ENCODE peak calls at places on chromosomes 11 and 22, in five cellular contexts. One of them, this sample, is unnamed.
A peak's percentile ranks its signal among the peaks of the same experiment; 100 is the strongest.

GRCh38 chr11:1967641-1968225 is 20.6 kb downstream of the MRPL23 start:
- DNase-seq in IMR-90: no peak
- DNase-seq in suprapubic skin: no peak
- DNase-seq in MM.1S: no peak
- DNase-seq in cardiac muscle cell: no peak
- DNase-seq in this sample: no peak

GRCh38 chr11:67240575-67241389 is 25.5 kb upstream of the GRK2 start:
- DNase-seq in cardiac muscle cell: peak; percentile 59
- DNase-seq in IMR-90: peak; percentile 75
- DNase-seq in MM.1S: peak; percentile 92
- DNase-seq in suprapubic skin: no peak
- DNase-seq in this sample: peak; percentile 68

GRCh38 chr22:26893711-26894110 is 236.3 kb downstream of the MIAT start:
- DNase-seq in suprapubic skin: no peak
- DNase-seq in cardiac muscle cell: no peak
- DNase-seq in IMR-90: no peak
- DNase-seq in MM.1S: no peak
- DNase-seq in this sample: no peak

GRCh38 chr22:21612858-21613257 is 17.0 kb downstream of the YDJC start:
- DNase-seq in IMR-90: no peak
- DNase-seq in suprapubic skin: no peak
- DNase-seq in MM.1S: no peak
- DNase-seq in cardiac muscle cell: no peak
- DNase-seq in this sample: no peak

GRCh38 chr11:33801821-33802413 is 27.6 kb upstream of the FBXO3 start:
- DNase-seq in IMR-90: no peak
- DNase-seq in suprapubic skin: no peak
- DNase-seq in MM.1S: no peak
- DNase-seq in cardiac muscle cell: no peak
- DNase-seq in this sample: no peak

GRCh38 chr11:11787305-11788066 is 54.3 kb upstream of the USP47 start:
- DNase-seq in suprapubic skin: no peak
- DNase-seq in IMR-90: peak; percentile 70
- DNase-seq in MM.1S: peak; percentile 72
- DNase-seq in cardiac muscle cell: peak; percentile 74
- DNase-seq in this sample: peak; percentile 78

GRCh38 chr11:134287561-134287960 is 11.4 kb downstream of the GLB1L3 start:
- DNase-seq in IMR-90: no peak
- DNase-seq in suprapubic skin: no peak
- DNase-seq in MM.1S: no peak
- DNase-seq in cardiac muscle cell: no peak
- DNase-seq in this sample: no peak

GRCh38 chr11:113176971-113177370 is 137.4 kb upstream of the TTC12 start:
- DNase-seq in MM.1S: no peak
- DNase-seq in suprapubic skin: no peak
- DNase-seq in cardiac muscle cell: no peak
- DNase-seq in IMR-90: no peak
- DNase-seq in this sample: no peak

GRCh38 chr11:118930152-118930712 is 4.5 kb upstream of the BCL9L start:
- DNase-seq in IMR-90: peak; percentile 63
- DNase-seq in suprapubic skin: peak; percentile 90
- DNase-seq in MM.1S: peak; percentile 95
- DNase-seq in cardiac muscle cell: peak; percentile 85
- DNase-seq in this sample: peak; percentile 76

GRCh38 chr11:69209936-69210659 is 54.4 kb downstream of the SMIM38 start:
- DNase-seq in IMR-90: no peak
- DNase-seq in cardiac muscle cell: no peak
- DNase-seq in MM.1S: no peak
- DNase-seq in suprapubic skin: peak; percentile 59
- DNase-seq in this sample: peak; percentile 23

GRCh38 chr22:44229331-44229730 is 48.6 kb downstream of the PARVG start:
- DNase-seq in MM.1S: no peak
- DNase-seq in IMR-90: no peak
- DNase-seq in suprapubic skin: no peak
- DNase-seq in cardiac muscle cell: no peak
- DNase-seq in this sample: no peak

GRCh38 chr11:129968611-129969419 is 33.8 kb downstream of the PRDM10 start:
- DNase-seq in cardiac muscle cell: no peak
- DNase-seq in MM.1S: no peak
- DNase-seq in IMR-90: no peak
- DNase-seq in suprapubic skin: no peak
- DNase-seq in this sample: no peak

GRCh38 chr22:20571531-20572007 is 64.2 kb downstream of the MED15 start:
- DNase-seq in MM.1S: peak; percentile 39
- DNase-seq in cardiac muscle cell: peak; percentile 62
- DNase-seq in suprapubic skin: no peak
- DNase-seq in IMR-90: no peak
- DNase-seq in this sample: no peak

GRCh38 chr11:12812849-12813248 is 138.6 kb downstream of the TEAD1 start:
- DNase-seq in MM.1S: no peak
- DNase-seq in suprapubic skin: no peak
- DNase-seq in cardiac muscle cell: peak; percentile 32
- DNase-seq in IMR-90: no peak
- DNase-seq in this sample: no peak

GRCh38 chr11:58596621-58597020 is 17.8 kb downstream of the ZFP91 start:
- DNase-seq in suprapubic skin: no peak
- DNase-seq in IMR-90: no peak
- DNase-seq in cardiac muscle cell: no peak
- DNase-seq in MM.1S: no peak
- DNase-seq in this sample: no peak

GRCh38 chr11:58597749-58598148 is 18.9 kb downstream of the ZFP91 start:
- DNase-seq in MM.1S: no peak
- DNase-seq in suprapubic skin: no peak
- DNase-seq in cardiac muscle cell: no peak
- DNase-seq in IMR-90: no peak
- DNase-seq in this sample: no peak

GRCh38 chr11:58594826-58595225 is 16.0 kb downstream of the ZFP91 start:
- DNase-seq in suprapubic skin: no peak
- DNase-seq in IMR-90: no peak
- DNase-seq in MM.1S: no peak
- DNase-seq in cardiac muscle cell: no peak
- DNase-seq in this sample: no peak

GRCh38 chr11:58600510-58600909 is 21.6 kb downstream of the ZFP91 start:
- DNase-seq in cardiac muscle cell: no peak
- DNase-seq in IMR-90: no peak
- DNase-seq in suprapubic skin: no peak
- DNase-seq in MM.1S: no peak
- DNase-seq in this sample: no peak
- TF ChIP-seq CTCF in cardiac muscle cell: no peak
- TF ChIP-seq CTCF in IMR-90: no peak
- TF ChIP-seq CTCF in suprapubic skin: no peak
- TF ChIP-seq CTCF in MM.1S: no peak
- TF ChIP-seq CTCF in this sample: no peak

GRCh38 chr22:39543095-39543494 is 10.5 kb upstream of the RPS19BP1 start:
- DNase-seq in suprapubic skin: no peak
- DNase-seq in IMR-90: peak; percentile 32
- DNase-seq in MM.1S: no peak
- DNase-seq in cardiac muscle cell: peak; percentile 68
- DNase-seq in this sample: no peak

GRCh38 chr22:39546889-39547586 is 14.5 kb upstream of the RPS19BP1 start:
- DNase-seq in cardiac muscle cell: no peak
- DNase-seq in IMR-90: peak; percentile 69
- DNase-seq in MM.1S: no peak
- DNase-seq in suprapubic skin: no peak
- DNase-seq in this sample: no peak

GRCh38 chr22:39547587-39547947 is 15.0 kb upstream of the RPS19BP1 start:
- DNase-seq in suprapubic skin: no peak
- DNase-seq in IMR-90: no peak
- DNase-seq in cardiac muscle cell: no peak
- DNase-seq in MM.1S: no peak
- DNase-seq in this sample: no peak

GRCh38 chr22:39545310-39546063 is 12.9 kb upstream of the RPS19BP1 start:
- DNase-seq in cardiac muscle cell: peak; percentile 86
- DNase-seq in suprapubic skin: no peak
- DNase-seq in IMR-90: no peak
- DNase-seq in MM.1S: no peak
- DNase-seq in this sample: no peak

DNA sequence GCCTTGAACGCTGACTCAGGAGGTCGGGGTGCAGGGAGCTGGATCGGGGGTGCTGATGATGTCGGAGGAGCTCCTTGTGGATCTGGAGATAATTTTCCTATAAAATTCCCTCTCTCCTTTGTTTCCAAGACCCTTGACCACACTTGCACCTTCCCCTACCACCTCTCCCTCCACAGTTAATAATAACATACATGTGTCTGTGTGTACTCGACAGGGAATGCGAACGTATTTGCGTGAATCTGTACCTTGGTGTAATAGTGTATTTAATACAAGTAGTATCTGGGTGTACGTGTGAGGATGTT is 13.5 kb upstream of the RPS19BP1 start:
- DNase-seq in suprapubic skin: no peak
- DNase-seq in cardiac muscle cell: no peak
- DNase-seq in MM.1S: no peak
- DNase-seq in IMR-90: no peak
- DNase-seq in this sample: no peak
- H3K27me3 ChIP-seq in suprapubic skin: peaks cover 58% of the 10 kb centered on the region
- H3K27me3 ChIP-seq in cardiac muscle cell: peaks cover 49% of the 10 kb centered on the region
- H3K27me3 ChIP-seq in MM.1S: peaks cover 17% of the 10 kb centered on the region
- H3K27me3 ChIP-seq in IMR-90: peaks cover 33% of the 10 kb centered on the region
- H3K27me3 ChIP-seq in this sample: no peaks in the 10 kb centered on the region

DNA sequence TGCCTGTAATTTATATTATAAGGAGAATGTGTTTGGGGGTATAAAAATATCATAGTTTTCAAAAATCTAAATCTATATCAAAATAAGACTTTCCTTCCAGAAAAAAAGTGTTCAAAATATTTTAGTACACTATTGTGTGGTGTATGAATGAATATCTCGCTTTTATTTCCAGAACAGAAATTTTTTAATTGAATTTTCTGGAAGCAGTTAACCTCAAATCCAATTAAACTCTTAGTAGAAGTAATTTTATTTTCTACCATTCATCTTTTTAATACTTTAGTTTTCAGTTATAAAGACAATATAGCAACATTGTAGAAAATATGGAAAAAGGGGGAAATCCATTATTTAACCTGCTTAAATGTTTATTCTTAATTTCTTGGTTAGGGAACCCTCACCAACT is 58.7 kb downstream of the ACER3 start:
- DNase-seq in cardiac muscle cell: no peak
- DNase-seq in IMR-90: no peak
- DNase-seq in suprapubic skin: no peak
- DNase-seq in MM.1S: no peak
- DNase-seq in this sample: no peak
- TF ChIP-seq CTCF in cardiac muscle cell: no peak
- TF ChIP-seq CTCF in IMR-90: no peak
- TF ChIP-seq CTCF in suprapubic skin: no peak
- TF ChIP-seq CTCF in MM.1S: no peak
- TF ChIP-seq CTCF in this sample: no peak

GRCh38 chr11:45304111-45304991 is 18.2 kb upstream of the SYT13 start:
- DNase-seq in IMR-90: no peak
- DNase-seq in suprapubic skin: no peak
- DNase-seq in cardiac muscle cell: no peak
- DNase-seq in MM.1S: peak; percentile 61
- DNase-seq in this sample: no peak

GRCh38 chr11:45305874-45306623 is 19.9 kb upstream of the SYT13 start:
- DNase-seq in MM.1S: no peak
- DNase-seq in suprapubic skin: no peak
- DNase-seq in IMR-90: no peak
- DNase-seq in cardiac muscle cell: no peak
- DNase-seq in this sample: no peak

GRCh38 chr11:45301537-45302246 is 15.6 kb upstream of the SYT13 start:
- DNase-seq in IMR-90: no peak
- DNase-seq in cardiac muscle cell: no peak
- DNase-seq in suprapubic skin: no peak
- DNase-seq in MM.1S: no peak
- DNase-seq in this sample: no peak

GRCh38 chr11:45303316-45303715 is 17.2 kb upstream of the SYT13 start:
- DNase-seq in suprapubic skin: no peak
- DNase-seq in MM.1S: no peak
- DNase-seq in IMR-90: no peak
- DNase-seq in cardiac muscle cell: no peak
- DNase-seq in this sample: no peak

DNA sequence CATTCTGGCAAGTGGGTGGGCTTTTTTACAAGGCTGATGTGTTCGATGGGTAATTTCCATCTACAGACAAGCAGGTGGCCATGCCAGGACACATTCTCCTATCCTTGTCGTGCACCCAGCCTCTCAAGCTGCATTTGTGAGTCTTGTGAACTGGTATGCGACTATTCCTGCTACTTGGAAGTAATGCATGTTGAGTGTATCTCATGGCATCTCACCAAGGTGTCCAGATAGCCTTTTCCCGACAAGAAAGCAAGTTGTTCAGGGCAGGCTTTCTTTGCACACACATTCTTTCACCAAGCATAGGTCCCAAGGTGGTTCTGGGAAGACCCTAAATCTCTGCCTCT is 18.8 kb upstream of the SYT13 start:
- DNase-seq in cardiac muscle cell: no peak
- DNase-seq in MM.1S: no peak
- DNase-seq in IMR-90: no peak
- DNase-seq in suprapubic skin: no peak
- DNase-seq in this sample: no peak
- H3K27me3 ChIP-seq in cardiac muscle cell: no peaks in the 10 kb centered on the region
- H3K27me3 ChIP-seq in MM.1S: no peaks in the 10 kb centered on the region
- H3K27me3 ChIP-seq in IMR-90: peaks cover 26% of the 10 kb centered on the region
- H3K27me3 ChIP-seq in suprapubic skin: peaks cover 8% of the 10 kb centered on the region
- H3K27me3 ChIP-seq in this sample: peaks cover 13% of the 10 kb centered on the region

GRCh38 chr11:62615521-62615920 is 2.5 kb downstream of the ROM1 start:
- DNase-seq in IMR-90: no peak
- DNase-seq in cardiac muscle cell: no peak
- DNase-seq in MM.1S: no peak
- DNase-seq in suprapubic skin: no peak
- DNase-seq in this sample: no peak
- TF ChIP-seq CTCF in IMR-90: no peak
- TF ChIP-seq CTCF in cardiac muscle cell: no peak
- TF ChIP-seq CTCF in MM.1S: no peak
- TF ChIP-seq CTCF in suprapubic skin: no peak
- TF ChIP-seq CTCF in this sample: no peak

GRCh38 chr11:120785576-120785975 is 238.3 kb upstream of the TBCEL start:
- DNase-seq in suprapubic skin: peak; percentile 49
- DNase-seq in IMR-90: no peak
- DNase-seq in MM.1S: no peak
- DNase-seq in cardiac muscle cell: no peak
- DNase-seq in this sample: no peak

GRCh38 chr11:120792306-120792705 is 231.6 kb upstream of the TBCEL start:
- DNase-seq in cardiac muscle cell: peak; percentile 23
- DNase-seq in suprapubic skin: no peak
- DNase-seq in MM.1S: no peak
- DNase-seq in IMR-90: no peak
- DNase-seq in this sample: no peak

GRCh38 chr11:120793150-120793549 is 230.8 kb upstream of the TBCEL start:
- DNase-seq in suprapubic skin: no peak
- DNase-seq in cardiac muscle cell: no peak
- DNase-seq in MM.1S: no peak
- DNase-seq in IMR-90: no peak
- DNase-seq in this sample: no peak

GRCh38 chr11:120786206-120786735 is 237.6 kb upstream of the TBCEL start:
- DNase-seq in cardiac muscle cell: no peak
- DNase-seq in suprapubic skin: peak; percentile 11
- DNase-seq in MM.1S: no peak
- DNase-seq in IMR-90: no peak
- DNase-seq in this sample: no peak

GRCh38 chr11:120789391-120789790 is 234.5 kb upstream of the TBCEL start:
- DNase-seq in suprapubic skin: peak; percentile 12
- DNase-seq in IMR-90: no peak
- DNase-seq in cardiac muscle cell: no peak
- DNase-seq in MM.1S: no peak
- DNase-seq in this sample: no peak
- H3K27me3 ChIP-seq in suprapubic skin: peaks cover 68% of the 10 kb centered on the region
- H3K27me3 ChIP-seq in IMR-90: peaks cover 30% of the 10 kb centered on the region
- H3K27me3 ChIP-seq in cardiac muscle cell: peaks cover 17% of the 10 kb centered on the region
- H3K27me3 ChIP-seq in MM.1S: no peaks in the 10 kb centered on the region
- H3K27me3 ChIP-seq in this sample: no peaks in the 10 kb centered on the region

GRCh38 chr11:60838132-60838531 is 3.8 kb upstream of the CCDC86 start:
- DNase-seq in suprapubic skin: no peak
- DNase-seq in cardiac muscle cell: peak; percentile 23
- DNase-seq in MM.1S: peak; percentile 84
- DNase-seq in IMR-90: peak; percentile 28
- DNase-seq in this sample: no peak
- TF ChIP-seq CTCF in suprapubic skin: no peak
- TF ChIP-seq CTCF in cardiac muscle cell: peak; percentile 52
- TF ChIP-seq CTCF in MM.1S: peak; percentile 57
- TF ChIP-seq CTCF in IMR-90: peak; percentile 34
- TF ChIP-seq CTCF in this sample: no peak

This sample was measured in heart left ventricle.